ENCODE peak calls at places on chromosomes 5 and 9, in seven cellular contexts. U, H, P, R, N, B and W are unnamed samples.

GRCh38 chr5:14906628-14907027 is 35.0 kb upstream of the ANKH start:
- DNase-seq in R (no peak), H (no peak), U (no peak), B (no peak), P (no peak), N (no peak), W (no peak)

GRCh38 chr5:132300572-132301340 is 6.6 kb downstream of the SLC22A4 start:
- DNase-seq in N (no peak), R (no peak), U (no peak), B (no peak), H (no peak), P (no peak), W (no peak)

GRCh38 chr9:138096192-138096845 is 218.7 kb downstream of the CACNA1B start:
- DNase-seq in U (no peak), H (no peak), N (no peak), B (peak), R (no peak), P (no peak), W (peak)

GRCh38 chr5:106822851-106823250 is 847.9 kb downstream of the EFNA5 start:
- DNase-seq in P (no peak), U (no peak), H (no peak), B (no peak), N (no peak), R (no peak), W (no peak)

GRCh38 chr5:149345147-149345891 is at the start of gene GRPEL2:
- DNase-seq in R (peak), H (peak), N (peak), P (peak), U (peak), B (peak), W (peak)

GRCh38 chr9:37667706-37668672 is 17.2 kb downstream of the FRMPD1 start:
- DNase-seq in B (no peak), N (no peak), P (no peak), R (no peak), U (no peak), H (no peak), W (no peak)

GRCh38 chr5:151214614-151215545 is 9.0 kb downstream of the CCDC69 start:
- DNase-seq in N (peak), H (no peak), U (peak), P (peak), R (no peak), B (no peak), W (no peak)

GRCh38 chr9:21854594-21854993 is 52.2 kb downstream of the MTAP start:
- DNase-seq in H (no peak), U (peak), P (no peak), B (no peak), R (no peak), N (no peak), W (no peak)

GRCh38 chr9:90855208-90856000 is 53.8 kb downstream of the SYK start:
- DNase-seq in P (no peak), N (no peak), R (no peak), U (no peak), H (no peak), B (no peak), W (no peak)

GRCh38 chr5:39519566-39520231 is 94.9 kb upstream of the DAB2 start:
- DNase-seq in N (no peak), H (no peak), P (no peak), B (no peak), U (no peak), R (no peak), W (no peak)

GRCh38 chr9:109182940-109183798 is 16.1 kb upstream of the FRRS1L start:
- DNase-seq in U (no peak), R (no peak), N (no peak), B (no peak), P (no peak), H (no peak), W (no peak)

GRCh38 chr5:2732850-2733249 is 18.6 kb downstream of the IRX2 start:
- DNase-seq in B (no peak), U (no peak), R (no peak), P (no peak), N (no peak), H (no peak), W (no peak)

GRCh38 chr9:13278023-13278367 is 1.5 kb downstream of the MPDZ start:
- DNase-seq in N (no peak), R (no peak), H (no peak), P (no peak), B (no peak), U (no peak), W (no peak)

GRCh38 chr5:68780299-68780960 is 313.4 kb upstream of the SLC30A5 start:
- DNase-seq in B (no peak), P (no peak), H (no peak), U (no peak), R (no peak), N (no peak), W (no peak)

GRCh38 chr5:58451732-58452565 is 7.9 kb downstream of the PLK2 start:
- DNase-seq in U (no peak), R (no peak), B (no peak), P (no peak), N (no peak), H (no peak), W (no peak)

GRCh38 chr5:38258319-38259061 is at the start of gene EGFLAM:
- DNase-seq in N (no peak), B (peak), H (no peak), U (no peak), P (no peak), R (no peak), W (no peak)

GRCh38 chr5:4294878-4295277 is 699.2 kb downstream of the IRX1 start:
- DNase-seq in R (no peak), P (no peak), H (no peak), N (no peak), B (no peak), U (peak), W (no peak)

GRCh38 chr5:8254674-8255073 is 385.7 kb downstream of the MTRR start:
- DNase-seq in P (no peak), N (no peak), R (no peak), H (no peak), U (no peak), B (no peak), W (no peak)

GRCh38 chr9:130265431-130266235 is at the start of gene HMCN2:
- DNase-seq in P (no peak), B (no peak), R (peak), N (no peak), U (no peak), H (no peak), W (no peak)

GRCh38 chr9:104263942-104264341 is 169.8 kb downstream of the SMC2 start:
- DNase-seq in P (no peak), H (no peak), N (no peak), R (no peak), B (no peak), U (no peak), W (no peak)

GRCh38 chr5:76953551-76954382 is 922 bp downstream of the CRHBP start:
- DNase-seq in R (no peak), P (no peak), H (no peak), N (no peak), B (no peak), U (no peak), W (peak)

GRCh38 chr5:76954383-76954763 is 1.5 kb downstream of the CRHBP start:
- DNase-seq in N (no peak), P (no peak), H (no peak), B (no peak), U (no peak), R (no peak), W (no peak)

GRCh38 chr5:76947064-76947463 is 5.8 kb upstream of the CRHBP start:
- DNase-seq in N (no peak), H (no peak), P (no peak), R (no peak), U (no peak), B (no peak), W (no peak)

GRCh38 chr5:76956033-76956432 is 3.2 kb downstream of the CRHBP start:
- DNase-seq in U (no peak), N (no peak), H (no peak), R (no peak), P (no peak), B (no peak), W (no peak)

DNA sequence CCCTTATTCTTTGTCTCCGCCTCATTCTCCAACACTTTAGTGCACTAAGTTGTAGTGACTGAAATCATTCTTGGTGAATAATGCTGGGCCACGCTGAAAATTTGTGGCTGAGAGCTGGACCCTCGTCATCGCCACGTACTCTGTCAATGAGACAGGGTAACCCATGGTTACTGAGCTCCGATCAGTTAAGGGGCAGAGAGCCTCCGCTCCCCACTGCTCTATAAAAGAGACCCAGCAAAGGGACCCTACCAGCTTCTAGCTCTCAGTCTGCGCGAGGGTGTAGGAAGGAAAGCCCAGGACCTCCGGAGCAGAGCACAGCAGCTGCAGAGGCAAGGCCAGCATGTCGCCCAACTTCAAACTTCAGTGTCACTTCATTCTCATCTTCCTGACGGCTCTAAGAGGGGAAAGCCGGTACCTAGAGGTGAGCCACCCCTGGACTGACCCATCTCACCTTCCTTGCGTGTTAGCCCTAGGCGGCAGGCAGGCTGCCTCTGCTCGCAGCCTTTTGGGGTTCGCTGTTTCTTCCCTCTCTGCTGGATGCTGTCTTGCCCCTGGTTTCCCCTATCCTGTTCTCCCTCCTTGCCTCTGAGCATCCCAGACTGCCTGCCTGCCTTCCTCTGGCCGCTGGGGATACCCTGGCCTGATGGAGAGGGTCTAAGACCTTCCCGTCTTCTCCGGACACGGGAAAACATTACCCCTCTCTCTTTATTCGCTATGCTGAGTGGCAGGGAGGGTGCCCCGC is at the start of gene CRHBP:
- DNase-seq in N (no peak), U (no peak), B (no peak), R (no peak), H (no peak), P (no peak), W (no peak)
- H3K4me3 ChIP-seq in N (peak), U (no peak), B (peak), R (peak), H (peak), P (no peak), W (peak)

GRCh38 chr9:110463499-110463898 is 116.0 kb downstream of the SVEP1 start:
- DNase-seq in H (no peak), B (no peak), N (no peak), P (no peak), U (no peak), R (no peak), W (no peak)
- H3K27ac ChIP-seq in H (no peak), B (no peak), N (no peak), P (no peak), U (no peak), R (no peak), W (no peak)

GRCh38 chr5:170221319-170221718 is 11.5 kb upstream of the C5orf58 start:
- DNase-seq in P (no peak), R (no peak), U (no peak), B (no peak), N (no peak), H (no peak), W (no peak)

GRCh38 chr5:170223349-170223748 is 9.4 kb upstream of the C5orf58 start:
- DNase-seq in P (no peak), R (no peak), U (no peak), N (no peak), H (no peak), B (no peak), W (no peak)

GRCh38 chr5:170218730-170219129 is 14.1 kb upstream of the C5orf58 start:
- DNase-seq in N (no peak), U (no peak), P (no peak), B (no peak), R (no peak), H (no peak), W (peak)

GRCh38 chr5:170219615-170220014 is 13.2 kb upstream of the C5orf58 start:
- DNase-seq in R (no peak), B (no peak), N (no peak), P (no peak), H (no peak), U (no peak), W (no peak)

DNA sequence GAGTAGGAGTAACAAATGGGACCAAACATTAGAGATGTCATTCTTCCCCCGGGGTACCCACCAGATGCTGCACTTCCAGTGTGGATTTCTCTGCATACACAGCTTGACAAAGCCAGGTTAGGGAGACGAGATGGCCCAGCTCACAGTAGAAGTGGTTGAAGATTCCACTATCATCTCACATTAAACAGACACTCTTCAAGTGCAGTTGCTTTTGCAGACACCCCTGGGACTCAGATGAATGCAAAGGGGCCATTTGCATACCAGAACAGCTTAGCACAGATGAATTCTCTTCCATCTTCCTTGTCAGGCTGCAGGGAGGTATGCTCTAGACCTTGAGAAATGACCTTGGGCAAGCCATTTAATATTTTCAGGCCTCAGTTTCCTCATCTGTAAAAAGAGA is 12.6 kb upstream of the C5orf58 start:
- DNase-seq in U (no peak), R (no peak), B (no peak), N (no peak), H (no peak), P (no peak), W (no peak)
- H3K4me3 ChIP-seq in U (no peak), R (no peak), B (no peak), N (no peak), H (no peak), P (no peak), W (no peak)

DNA sequence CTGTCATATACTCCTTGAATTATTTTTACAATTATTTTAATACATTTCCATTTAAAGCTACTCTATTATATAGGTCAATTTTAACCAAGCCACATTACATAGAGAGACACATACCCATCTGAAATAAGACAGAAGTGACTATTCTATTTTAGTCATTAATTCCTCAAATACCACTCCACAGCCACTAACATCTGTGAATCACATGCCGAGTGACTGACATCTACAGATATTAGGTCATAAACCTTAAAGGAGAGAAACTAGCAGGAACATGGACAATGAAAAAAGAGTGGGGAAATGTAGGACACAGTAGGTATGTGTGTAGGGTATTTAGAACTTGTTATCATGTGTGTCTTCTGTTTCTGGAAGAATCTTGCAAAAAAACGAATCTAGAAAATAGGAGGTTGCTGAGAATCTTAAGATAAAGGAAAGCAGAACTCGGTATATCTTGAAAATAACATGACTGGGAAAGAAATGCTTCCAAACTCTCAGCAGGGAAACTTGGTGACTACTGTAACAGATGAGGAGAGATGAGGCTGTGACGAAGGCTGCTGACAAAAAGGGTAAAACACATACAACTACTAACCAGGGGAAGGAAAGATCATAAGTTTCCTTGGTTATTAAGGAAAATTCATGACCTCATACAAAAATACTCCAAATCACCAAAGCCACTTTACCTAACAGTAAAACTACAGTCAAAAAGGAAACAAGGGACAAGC is 84.6 kb downstream of the PLPP1 start:
- DNase-seq in N (no peak), B (no peak), P (no peak), R (no peak), H (no peak), U (no peak), W (no peak)
- H3K27ac ChIP-seq in N (peak), B (no peak), P (no peak), R (peak), H (no peak), U (peak), W (no peak)

DNA sequence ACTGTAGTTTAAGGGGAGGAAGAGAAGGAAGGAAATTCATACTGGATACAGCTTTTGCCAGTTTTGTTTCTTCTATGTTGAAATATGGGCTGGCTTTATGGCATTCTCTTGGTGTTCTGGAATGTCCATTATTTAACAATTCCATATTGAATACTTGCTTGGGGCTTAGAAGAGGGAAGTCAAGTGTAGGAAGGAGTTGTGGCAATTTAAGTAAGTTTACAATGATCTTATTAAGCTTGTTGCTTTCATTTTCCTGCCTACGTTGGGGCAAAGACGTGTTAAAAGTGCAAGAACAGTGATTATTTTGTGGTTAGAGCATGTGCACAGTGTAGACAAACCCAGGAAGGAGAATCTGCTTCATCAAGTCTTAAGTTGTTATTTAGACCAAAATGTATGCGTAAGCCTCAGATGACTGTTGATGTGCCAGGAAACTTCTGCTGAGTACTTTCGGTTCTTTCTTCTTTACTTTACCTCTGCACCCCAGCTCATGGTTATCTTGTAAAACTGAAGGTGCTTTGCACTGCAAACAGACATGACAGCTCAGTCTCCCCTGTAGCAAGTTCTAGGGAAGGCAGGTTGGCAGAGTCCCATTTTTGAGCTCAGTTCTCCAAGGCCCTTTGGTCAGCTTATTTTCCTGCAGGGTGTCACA is 75.8 kb downstream of the F2RL2 start:
- DNase-seq in H (no peak), P (no peak), B (no peak), N (no peak), U (no peak), R (peak), W (no peak)
- H3K4me3 ChIP-seq in H (no peak), P (no peak), B (no peak), N (no peak), U (no peak), R (no peak), W (no peak)

DNA sequence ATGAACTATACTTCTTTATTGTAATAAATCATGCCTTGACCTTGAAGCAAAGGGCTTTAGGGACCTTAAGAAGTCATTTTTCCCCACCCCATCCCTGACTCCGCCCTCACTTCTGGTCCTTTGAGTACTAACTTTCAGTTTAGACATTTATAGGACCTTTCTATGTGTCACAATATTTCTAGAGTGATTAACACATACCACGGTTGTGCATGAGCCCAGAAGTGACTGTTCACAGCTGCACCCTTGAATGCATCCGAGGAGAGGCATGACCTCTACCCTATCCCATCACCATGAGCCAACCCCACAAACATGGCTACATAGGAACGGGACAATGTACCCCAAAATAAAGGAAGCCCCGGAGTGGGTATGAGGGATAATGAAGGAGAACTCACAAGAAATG is 160.3 kb downstream of the HSD17B3 start:
- DNase-seq in P (no peak), B (no peak), R (no peak), H (no peak), U (no peak), N (no peak), W (no peak)
- H3K27ac ChIP-seq in P (no peak), B (no peak), R (no peak), H (no peak), U (no peak), N (no peak), W (peak)

GRCh38 chr9:14578030-14578429 is 115.2 kb downstream of the ZDHHC21 start:
- DNase-seq in N (no peak), R (no peak), B (no peak), H (no peak), U (no peak), P (no peak), W (no peak)
- H3K4me3 ChIP-seq in N (no peak), R (no peak), B (no peak), H (no peak), U (no peak), P (no peak), W (no peak)

DNA sequence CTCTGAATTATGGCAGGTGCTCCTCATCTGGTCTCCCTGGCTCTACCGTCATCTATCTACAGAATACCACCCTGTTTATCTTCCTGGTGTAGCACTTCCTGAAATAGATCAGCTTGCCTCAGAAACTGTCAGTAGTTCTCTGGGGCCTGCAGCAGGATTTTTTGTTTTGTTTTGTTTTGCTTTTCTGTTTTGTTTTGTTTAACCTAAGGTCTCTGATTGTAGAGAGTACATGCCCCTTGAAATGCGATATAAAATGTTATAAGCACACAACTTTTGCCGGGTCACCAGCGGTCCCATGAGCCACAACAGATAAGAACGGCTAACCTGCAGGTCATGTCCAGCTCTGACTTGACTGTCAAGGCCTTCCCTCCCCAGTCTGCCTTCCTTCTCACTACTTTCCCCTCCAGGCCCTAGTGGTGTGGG is 26.6 kb upstream of the CREBRF start:
- DNase-seq in B (no peak), R (no peak), H (no peak), N (no peak), U (no peak), P (no peak), W (no peak)
- H3K27ac ChIP-seq in B (no peak), R (peak), H (no peak), N (peak), U (peak), P (peak), W (peak)

GRCh38 chr9:106707722-106708121 is 155.2 kb upstream of the ZNF462 start:
- DNase-seq in H (no peak), U (no peak), B (no peak), N (no peak), R (no peak), P (no peak), W (no peak)
- H3K4me3 ChIP-seq in H (no peak), U (no peak), B (peak), N (no peak), R (no peak), P (no peak), W (no peak)

GRCh38 chr9:126343271-126343700 is 16.7 kb downstream of the MVB12B start:
- DNase-seq in N (no peak), R (no peak), U (no peak), B (no peak), P (no peak), H (no peak), W (no peak)
- H3K27ac ChIP-seq in N (no peak), R (no peak), U (no peak), B (no peak), P (no peak), H (no peak), W (peak)